ENCODE peak calls at places on chromosome 12, in six cellular contexts. V, T, O, Y, R and J are unnamed samples.

GRCh38 chr12:8553088-8553627 is 12.5 kb upstream of the CLEC4E start:
- DNase-seq in V (no peak), T (no peak), O (no peak), Y (no peak), R (no peak), J (no peak)

GRCh38 chr12:122994781-122995502 is 14.5 kb downstream of the ARL6IP4 start:
- DNase-seq in V (no peak), T (no peak), O (no peak), Y (no peak), R (no peak), J (no peak)

GRCh38 chr12:59660921-59661597 is 65.2 kb downstream of the SLC16A7 start:
- DNase-seq in V (no peak), T (no peak), O (no peak), Y (no peak), R (no peak), J (no peak)

GRCh38 chr12:15268927-15269552 is 47.8 kb upstream of the RERG start:
- DNase-seq in V (peak), T (no peak), O (peak), Y (peak), R (peak), J (peak)

GRCh38 chr12:114920828-114921579 is 237.0 kb upstream of the TBX3 start:
- DNase-seq in V (no peak), T (no peak), O (no peak), Y (no peak), R (no peak), J (no peak)

GRCh38 chr12:40645361-40645760 is 46.9 kb upstream of the CNTN1 start:
- DNase-seq in V (no peak), T (no peak), O (no peak), Y (no peak), R (no peak), J (no peak)

GRCh38 chr12:123854918-123855317 is 92.8 kb downstream of the DNAH10 start:
- DNase-seq in V (peak), T (no peak), O (no peak), Y (no peak), R (no peak), J (no peak)

GRCh38 chr12:25959069-25959961 is 833 bp downstream of the RASSF8 start:
- DNase-seq in V (no peak), T (peak), O (peak), Y (peak), R (no peak), J (peak)

GRCh38 chr12:12126551-12126950 is 55.8 kb downstream of the BCL2L14 start:
- DNase-seq in V (no peak), T (no peak), O (no peak), Y (no peak), R (no peak), J (no peak)

GRCh38 chr12:62256408-62257079 is 3.7 kb upstream of the USP15 start:
- DNase-seq in V (peak), T (no peak), O (no peak), Y (no peak), R (peak), J (no peak)

GRCh38 chr12:96520767-96521166 is 31.4 kb downstream of the CFAP54 start:
- DNase-seq in V (no peak), T (no peak), O (no peak), Y (no peak), R (no peak), J (no peak)

GRCh38 chr12:128266086-128266485 is 884 bp upstream of the TMEM132C start:
- DNase-seq in V (no peak), T (no peak), O (no peak), Y (no peak), R (no peak), J (no peak)

GRCh38 chr12:6226002-6226700 is 26.0 kb downstream of the CD9 start:
- DNase-seq in V (no peak), T (no peak), O (no peak), Y (no peak), R (no peak), J (peak)

GRCh38 chr12:57190037-57190436 is 26.6 kb upstream of the NXPH4 start:
- DNase-seq in V (no peak), T (peak), O (no peak), Y (no peak), R (no peak), J (no peak)

GRCh38 chr12:92134638-92135274 is 10.9 kb downstream of the BTG1 start:
- DNase-seq in V (no peak), T (no peak), O (peak), Y (no peak), R (no peak), J (no peak)

GRCh38 chr12:23253191-23253590 is 628.2 kb downstream of the ETNK1 start:
- DNase-seq in V (no peak), T (no peak), O (no peak), Y (no peak), R (no peak), J (no peak)

GRCh38 chr12:43206396-43206795 is 345.6 kb downstream of the ADAMTS20 start:
- DNase-seq in V (no peak), T (no peak), O (no peak), Y (no peak), R (no peak), J (no peak)

GRCh38 chr12:88419794-88420193 is 160.5 kb downstream of the KITLG start:
- DNase-seq in V (no peak), T (no peak), O (no peak), Y (no peak), R (no peak), J (no peak)

GRCh38 chr12:121811434-121812319 is 7.9 kb downstream of the SETD1B start:
- DNase-seq in V (peak), T (peak), O (peak), Y (peak), R (peak), J (peak)

GRCh38 chr12:113905829-113906228 is 60.3 kb downstream of the RBM19 start:
- DNase-seq in V (no peak), T (no peak), O (no peak), Y (no peak), R (no peak), J (no peak)

GRCh38 chr12:90618606-90619005 is 336.4 kb downstream of the CCER1 start:
- DNase-seq in V (no peak), T (no peak), O (no peak), Y (no peak), R (no peak), J (no peak)